ENCODE peak calls at places on chromosomes 7 and 10, in five cellular contexts. Z is HepG2, E is K562, N is GM12878, W is H1. H is an unnamed sample.

GRCh38 chr10:12975906-12976305 is 25.6 kb downstream of the CCDC3 start:
- DNase-seq in Z (no peak), E (no peak), N (no peak), W (no peak), H (no peak)

GRCh38 chr10:12638781-12639180 is 289.4 kb downstream of the CAMK1D start:
- DNase-seq in Z (no peak), E (no peak), N (no peak), W (no peak), H (no peak)

GRCh38 chr7:44087914-44088838 is 5.8 kb upstream of the POLM start:
- DNase-seq in Z (no peak), E (no peak), N (no peak), W (no peak), H (no peak)

GRCh38 chr10:76080991-76081390 is 649.6 kb downstream of the LRMDA start:
- DNase-seq in Z (no peak), E (no peak), N (no peak), W (no peak), H (no peak)

GRCh38 chr7:11300231-11300630 is 326.6 kb downstream of the PHF14 start:
- DNase-seq in Z (no peak), E (no peak), N (no peak), W (no peak), H (no peak)

GRCh38 chr7:80703272-80703671 is 64.8 kb downstream of the CD36 start:
- DNase-seq in Z (no peak), E (no peak), N (no peak), W (no peak), H (no peak)

GRCh38 chr10:72084094-72084459 is 4.3 kb downstream of the SPOCK2 start:
- DNase-seq in Z (no peak), E (no peak), N (no peak), W (no peak), H (no peak)

GRCh38 chr7:138898255-138898654 is 82.9 kb downstream of the KIAA1549 start:
- DNase-seq in Z (no peak), E (no peak), N (peak), W (no peak), H (no peak)

GRCh38 chr7:129671276-129671675 is 59.8 kb downstream of the NRF1 start:
- DNase-seq in Z (no peak), E (no peak), N (no peak), W (no peak), H (no peak)

GRCh38 chr7:83072576-83073517 is 89.8 kb downstream of the PCLO start:
- DNase-seq in Z (no peak), E (no peak), N (no peak), W (no peak), H (no peak)

GRCh38 chr10:3173173-3173878 is 744 bp upstream of the PITRM1 start:
- DNase-seq in Z (no peak), E (peak), N (no peak), W (peak), H (peak)

GRCh38 chr7:155362380-155363145 is 64.9 kb downstream of the INSIG1 start:
- DNase-seq in Z (no peak), E (no peak), N (no peak), W (no peak), H (no peak)

GRCh38 chr7:29937132-29937531 is 52.5 kb downstream of the SCRN1 start:
- DNase-seq in Z (no peak), E (no peak), N (no peak), W (no peak), H (no peak)

GRCh38 chr10:132477398-132478340 is 59.9 kb upstream of the INPP5A start:
- DNase-seq in Z (no peak), E (no peak), N (no peak), W (no peak), H (no peak)
- TF ChIP-seq SRF in Z (no peak), E (no peak), N (no peak), W (no peak), H (no peak)

DNA sequence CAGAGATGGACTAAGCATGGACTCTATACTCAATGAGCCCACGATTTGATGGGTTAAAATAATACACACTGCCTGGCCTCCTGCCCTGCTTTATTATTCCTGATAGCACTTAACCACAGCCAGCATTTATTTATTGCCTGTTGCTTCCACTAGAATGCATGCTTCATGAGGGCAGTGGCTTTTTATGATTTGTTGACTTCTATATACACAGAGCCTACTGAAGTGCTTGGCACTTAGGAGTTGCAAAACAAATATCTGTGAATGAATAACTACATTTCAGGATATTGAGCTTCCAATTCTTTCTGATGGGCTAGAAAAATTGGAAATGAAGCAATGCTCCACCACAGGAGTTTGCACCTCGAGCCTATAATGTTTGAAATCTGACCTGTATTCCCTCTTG is 513.6 kb upstream of the ZMIZ1 start:
- DNase-seq in Z (peak), E (no peak), N (no peak), W (no peak), H (no peak)
- TF ChIP-seq SRF in Z (no peak), E (no peak), N (no peak), W (no peak), H (no peak)

GRCh38 chr10:60206735-60207134 is 182.9 kb downstream of the ANK3 start:
- DNase-seq in Z (no peak), E (no peak), N (no peak), W (no peak), H (no peak)

GRCh38 chr10:60205741-60206140 is 183.9 kb downstream of the ANK3 start:
- DNase-seq in Z (no peak), E (no peak), N (no peak), W (no peak), H (no peak)

GRCh38 chr10:60209874-60210584 is 179.6 kb downstream of the ANK3 start:
- DNase-seq in Z (no peak), E (no peak), N (no peak), W (no peak), H (no peak)

GRCh38 chr10:60207894-60208293 is 181.8 kb downstream of the ANK3 start:
- DNase-seq in Z (no peak), E (no peak), N (no peak), W (no peak), H (no peak)

DNA sequence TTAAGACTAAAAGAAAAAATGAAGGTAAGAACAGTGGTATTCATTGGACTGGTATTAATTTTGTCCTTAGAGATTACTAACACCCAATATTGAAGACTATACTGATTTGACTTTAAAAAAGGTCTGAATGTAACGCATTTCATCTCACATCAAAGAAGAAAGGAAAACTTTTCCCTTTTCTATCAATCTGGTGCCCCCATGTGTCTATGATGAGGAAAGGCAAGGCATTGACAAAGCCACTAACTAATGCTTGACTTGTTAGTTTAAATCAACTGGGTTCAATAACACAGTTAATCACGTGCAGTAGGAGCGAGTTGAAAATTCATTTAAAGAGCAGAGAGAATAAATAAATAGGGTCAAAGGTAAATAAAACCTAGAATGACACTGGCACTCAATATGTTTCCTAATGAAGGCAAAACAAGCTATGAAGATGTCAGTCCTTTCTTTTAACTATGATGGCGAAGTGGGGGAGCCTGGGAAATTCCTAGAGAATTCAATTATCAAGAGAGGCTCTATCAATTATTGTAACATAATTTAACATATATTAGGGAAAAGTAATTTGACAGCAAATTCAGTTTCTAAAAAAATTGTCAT is 180.9 kb downstream of the ANK3 start:
- DNase-seq in Z (peak), E (peak), N (no peak), W (no peak), H (peak)
- TF ChIP-seq SRF in Z (no peak), E (no peak), N (no peak), W (no peak), H (no peak)

GRCh38 chr7:85023066-85023687 is 163.7 kb downstream of the SEMA3D start:
- DNase-seq in Z (peak), E (peak), N (no peak), W (no peak), H (peak)
- TF ChIP-seq SRF in Z (no peak), E (no peak), N (no peak), W (no peak), H (no peak)

GRCh38 chr10:94023909-94024308 is 30.2 kb downstream of the PLCE1 start:
- DNase-seq in Z (no peak), E (no peak), N (no peak), W (no peak), H (no peak)

GRCh38 chr10:94029955-94030354 is 36.2 kb downstream of the PLCE1 start:
- DNase-seq in Z (no peak), E (no peak), N (no peak), W (no peak), H (no peak)

GRCh38 chr10:94024407-94024806 is 30.7 kb downstream of the PLCE1 start:
- DNase-seq in Z (no peak), E (no peak), N (no peak), W (no peak), H (no peak)

DNA sequence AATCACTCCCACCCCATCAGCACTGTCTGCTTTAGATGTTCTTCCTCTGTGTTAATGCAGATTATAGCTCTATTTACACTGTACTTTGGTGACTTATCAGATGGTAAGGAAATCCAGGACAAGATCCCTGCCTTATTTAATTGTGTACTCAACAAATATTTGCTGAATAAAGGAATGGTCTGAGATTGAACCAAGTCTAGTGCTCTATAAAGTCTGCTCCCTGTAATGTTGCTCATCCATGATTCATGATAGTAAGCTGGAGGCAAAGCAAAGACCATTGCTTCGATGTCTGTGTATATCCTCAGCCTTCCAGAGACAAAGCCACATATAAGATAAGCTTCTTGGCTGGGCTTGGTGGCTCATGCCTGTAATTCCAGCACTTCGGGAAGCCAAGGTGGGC is 33.5 kb downstream of the PLCE1 start:
- DNase-seq in Z (no peak), E (no peak), N (no peak), W (no peak), H (no peak)
- TF ChIP-seq SRF in Z (no peak), E (no peak), N (no peak), W (no peak), H (no peak)

GRCh38 chr7:128361463-128362441 is at the start of gene PRRT4:
- DNase-seq in Z (no peak), E (peak), N (no peak), W (peak), H (no peak)
- TF ChIP-seq SRF in Z (no peak), E (no peak), N (no peak), W (no peak), H (no peak)